ENCODE peak calls at places on chromosome 4, in ten cellular contexts. One of them, this sample, is unnamed.

GRCh38 chr4:101806914-101807313 is 16.4 kb downstream of the BANK1 start:
- DNase-seq in nephron progenitor cell: peak; percentile 9
- DNase-seq in HL-60: peak; percentile 5
- DNase-seq in PC-9: no peak
- DNase-seq in fibroblast of pulmonary artery: peak; percentile 56
- DNase-seq in cardiac fibroblast: peak; percentile 61
- DNase-seq in IMR-90: no peak
- DNase-seq in mucosa of descending colon: no peak
- DNase-seq in GM10248: peak; percentile 53
- DNase-seq in fibroblast of mammary gland: peak; percentile 25
- DNase-seq in this sample: peak; percentile 48

GRCh38 chr4:41178372-41179085 is 35.8 kb downstream of the APBB2 start:
- DNase-seq in GM10248: no peak
- DNase-seq in fibroblast of pulmonary artery: peak; percentile 94
- DNase-seq in PC-9: no peak
- DNase-seq in mucosa of descending colon: no peak
- DNase-seq in cardiac fibroblast: peak; percentile 97
- DNase-seq in fibroblast of mammary gland: peak; percentile 99
- DNase-seq in IMR-90: peak; percentile 93
- DNase-seq in HL-60: no peak
- DNase-seq in nephron progenitor cell: no peak
- DNase-seq in this sample: no peak

GRCh38 chr4:10180927-10181744 is 64.5 kb upstream of the WDR1 start:
- DNase-seq in HL-60: peak; percentile 80
- DNase-seq in IMR-90: peak; percentile 51
- DNase-seq in nephron progenitor cell: no peak
- DNase-seq in mucosa of descending colon: no peak
- DNase-seq in cardiac fibroblast: peak; percentile 91
- DNase-seq in PC-9: no peak
- DNase-seq in fibroblast of mammary gland: peak; percentile 44
- DNase-seq in GM10248: peak; percentile 37
- DNase-seq in fibroblast of pulmonary artery: peak; percentile 97
- DNase-seq in this sample: peak; percentile 61

GRCh38 chr4:55116450-55116849 is 8.9 kb downstream of the KDR start:
- DNase-seq in HL-60: no peak
- DNase-seq in IMR-90: no peak
- DNase-seq in fibroblast of mammary gland: peak; percentile 52
- DNase-seq in GM10248: no peak
- DNase-seq in cardiac fibroblast: peak; percentile 63
- DNase-seq in nephron progenitor cell: no peak
- DNase-seq in PC-9: no peak
- DNase-seq in mucosa of descending colon: no peak
- DNase-seq in fibroblast of pulmonary artery: peak; percentile 67
- DNase-seq in this sample: no peak

GRCh38 chr4:168734703-168735688 is 238.1 kb downstream of the PALLD start:
- DNase-seq in HL-60: no peak
- DNase-seq in GM10248: no peak
- DNase-seq in fibroblast of mammary gland: peak; percentile 49
- DNase-seq in IMR-90: peak; percentile 43
- DNase-seq in cardiac fibroblast: no peak
- DNase-seq in nephron progenitor cell: no peak
- DNase-seq in fibroblast of pulmonary artery: no peak
- DNase-seq in PC-9: no peak
- DNase-seq in mucosa of descending colon: no peak
- DNase-seq in this sample: no peak

GRCh38 chr4:107210450-107211239 is 174.5 kb upstream of the DKK2 start:
- DNase-seq in fibroblast of mammary gland: peak; percentile 12
- DNase-seq in GM10248: no peak
- DNase-seq in fibroblast of pulmonary artery: peak; percentile 41
- DNase-seq in IMR-90: peak; percentile 36
- DNase-seq in mucosa of descending colon: no peak
- DNase-seq in HL-60: no peak
- DNase-seq in PC-9: no peak
- DNase-seq in cardiac fibroblast: peak; percentile 52
- DNase-seq in nephron progenitor cell: no peak
- DNase-seq in this sample: no peak

GRCh38 chr4:140609548-140610425 is 41.0 kb upstream of the UCP1 start:
- DNase-seq in cardiac fibroblast: peak; percentile 70
- DNase-seq in nephron progenitor cell: peak; percentile 26
- DNase-seq in mucosa of descending colon: no peak
- DNase-seq in PC-9: no peak
- DNase-seq in GM10248: peak; percentile 66
- DNase-seq in fibroblast of pulmonary artery: peak; percentile 66
- DNase-seq in fibroblast of mammary gland: peak; percentile 55
- DNase-seq in HL-60: no peak
- DNase-seq in IMR-90: peak; percentile 55
- DNase-seq in this sample: peak; percentile 70

GRCh38 chr4:2259541-2260267 is 2.2 kb downstream of the MXD4 start:
- DNase-seq in HL-60: no peak
- DNase-seq in cardiac fibroblast: no peak
- DNase-seq in GM10248: no peak
- DNase-seq in IMR-90: no peak
- DNase-seq in nephron progenitor cell: no peak
- DNase-seq in fibroblast of pulmonary artery: no peak
- DNase-seq in PC-9: no peak
- DNase-seq in fibroblast of mammary gland: no peak
- DNase-seq in mucosa of descending colon: peak; percentile 30
- DNase-seq in this sample: no peak

GRCh38 chr4:105369988-105370387 is 103.9 kb downstream of the PPA2 start:
- DNase-seq in GM10248: no peak
- DNase-seq in HL-60: no peak
- DNase-seq in fibroblast of mammary gland: peak; percentile 14
- DNase-seq in IMR-90: peak; percentile 82
- DNase-seq in nephron progenitor cell: no peak
- DNase-seq in fibroblast of pulmonary artery: peak; percentile 23
- DNase-seq in PC-9: no peak
- DNase-seq in cardiac fibroblast: peak; percentile 61
- DNase-seq in mucosa of descending colon: no peak
- DNase-seq in this sample: no peak

GRCh38 chr4:20378181-20378580 is 126.5 kb downstream of the SLIT2 start:
- DNase-seq in IMR-90: peak; percentile 33
- DNase-seq in PC-9: no peak
- DNase-seq in cardiac fibroblast: peak; percentile 25
- DNase-seq in GM10248: no peak
- DNase-seq in mucosa of descending colon: no peak
- DNase-seq in fibroblast of mammary gland: no peak
- DNase-seq in nephron progenitor cell: no peak
- DNase-seq in HL-60: no peak
- DNase-seq in fibroblast of pulmonary artery: peak; percentile 18
- DNase-seq in this sample: no peak

GRCh38 chr4:149531861-149532260 is 283.8 kb downstream of the IQCM start:
- DNase-seq in mucosa of descending colon: no peak
- DNase-seq in GM10248: no peak
- DNase-seq in HL-60: no peak
- DNase-seq in fibroblast of mammary gland: peak; percentile 59
- DNase-seq in IMR-90: peak; percentile 26
- DNase-seq in nephron progenitor cell: no peak
- DNase-seq in cardiac fibroblast: peak; percentile 20
- DNase-seq in fibroblast of pulmonary artery: peak; percentile 15
- DNase-seq in PC-9: no peak
- DNase-seq in this sample: no peak

GRCh38 chr4:51885371-51885770 is 42.4 kb downstream of the DCUN1D4 start:
- DNase-seq in nephron progenitor cell: no peak
- DNase-seq in HL-60: no peak
- DNase-seq in fibroblast of pulmonary artery: peak; percentile 60
- DNase-seq in fibroblast of mammary gland: peak; percentile 28
- DNase-seq in GM10248: peak; percentile 26
- DNase-seq in IMR-90: peak; percentile 28
- DNase-seq in cardiac fibroblast: peak; percentile 59
- DNase-seq in PC-9: no peak
- DNase-seq in mucosa of descending colon: no peak
- DNase-seq in this sample: peak; percentile 22

GRCh38 chr4:37717575-37717974 is 31.4 kb upstream of the RELL1 start:
- DNase-seq in IMR-90: peak; percentile 92
- DNase-seq in mucosa of descending colon: no peak
- DNase-seq in HL-60: no peak
- DNase-seq in fibroblast of pulmonary artery: peak; percentile 73
- DNase-seq in PC-9: no peak
- DNase-seq in GM10248: no peak
- DNase-seq in fibroblast of mammary gland: peak; percentile 93
- DNase-seq in nephron progenitor cell: no peak
- DNase-seq in cardiac fibroblast: peak; percentile 76
- DNase-seq in this sample: no peak

GRCh38 chr4:147491076-147491475 is 10.2 kb downstream of the EDNRA start:
- DNase-seq in IMR-90: no peak
- DNase-seq in cardiac fibroblast: no peak
- DNase-seq in mucosa of descending colon: no peak
- DNase-seq in GM10248: no peak
- DNase-seq in fibroblast of pulmonary artery: peak; percentile 56
- DNase-seq in fibroblast of mammary gland: no peak
- DNase-seq in PC-9: no peak
- DNase-seq in HL-60: no peak
- DNase-seq in nephron progenitor cell: no peak
- DNase-seq in this sample: no peak

GRCh38 chr4:3875466-3875865 is 109.3 kb downstream of the ADRA2C start:
- DNase-seq in fibroblast of mammary gland: no peak
- DNase-seq in PC-9: no peak
- DNase-seq in nephron progenitor cell: no peak
- DNase-seq in fibroblast of pulmonary artery: no peak
- DNase-seq in cardiac fibroblast: no peak
- DNase-seq in HL-60: no peak
- DNase-seq in IMR-90: no peak
- DNase-seq in GM10248: no peak
- DNase-seq in mucosa of descending colon: no peak
- DNase-seq in this sample: peak; percentile 5

GRCh38 chr4:105666693-105667092 is 41.8 kb downstream of the INTS12 start:
- DNase-seq in cardiac fibroblast: peak; percentile 62
- DNase-seq in PC-9: peak; percentile 37
- DNase-seq in HL-60: no peak
- DNase-seq in IMR-90: peak; percentile 16
- DNase-seq in fibroblast of mammary gland: peak; percentile 21
- DNase-seq in mucosa of descending colon: no peak
- DNase-seq in fibroblast of pulmonary artery: peak; percentile 67
- DNase-seq in GM10248: peak; percentile 28
- DNase-seq in nephron progenitor cell: no peak
- DNase-seq in this sample: peak; percentile 29

GRCh38 chr4:72365981-72366380 is 203.0 kb downstream of the ADAMTS3 start:
- DNase-seq in mucosa of descending colon: no peak
- DNase-seq in IMR-90: no peak
- DNase-seq in fibroblast of pulmonary artery: no peak
- DNase-seq in fibroblast of mammary gland: no peak
- DNase-seq in PC-9: no peak
- DNase-seq in HL-60: no peak
- DNase-seq in nephron progenitor cell: no peak
- DNase-seq in GM10248: no peak
- DNase-seq in cardiac fibroblast: no peak
- DNase-seq in this sample: no peak

GRCh38 chr4:120395746-120396145 is 329.1 kb upstream of the MAD2L1 start:
- DNase-seq in HL-60: no peak
- DNase-seq in fibroblast of pulmonary artery: no peak
- DNase-seq in PC-9: no peak
- DNase-seq in fibroblast of mammary gland: no peak
- DNase-seq in cardiac fibroblast: no peak
- DNase-seq in nephron progenitor cell: no peak
- DNase-seq in GM10248: no peak
- DNase-seq in mucosa of descending colon: no peak
- DNase-seq in IMR-90: no peak
- DNase-seq in this sample: no peak
- TF ChIP-seq CTCF in HL-60: no peak
- TF ChIP-seq CTCF in fibroblast of pulmonary artery: no peak
- TF ChIP-seq CTCF in PC-9: no peak
- TF ChIP-seq CTCF in fibroblast of mammary gland: no peak
- TF ChIP-seq CTCF in cardiac fibroblast: no peak
- TF ChIP-seq CTCF in nephron progenitor cell: no peak
- TF ChIP-seq CTCF in GM10248: no peak
- TF ChIP-seq CTCF in mucosa of descending colon: no peak
- TF ChIP-seq CTCF in IMR-90: no peak
- TF ChIP-seq CTCF in this sample: no peak

DNA sequence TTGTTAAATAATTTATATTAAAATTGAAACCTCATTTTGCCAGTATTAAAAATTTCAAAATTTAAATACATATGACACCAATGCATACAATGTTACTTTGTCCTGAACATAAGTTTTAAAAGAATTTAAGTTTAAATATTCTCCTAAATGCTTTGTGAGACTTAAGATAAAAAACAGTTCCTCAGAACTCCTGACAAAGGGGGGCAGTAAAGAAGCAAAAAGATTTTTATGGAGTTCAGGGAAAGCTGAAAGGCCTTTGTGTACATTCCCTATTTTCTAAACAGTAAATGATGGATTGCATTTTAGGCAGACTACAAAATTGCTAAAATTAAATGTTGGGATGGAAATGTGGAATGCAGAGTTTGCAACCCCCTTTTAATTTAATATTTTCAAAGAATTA is 81.8 kb downstream of the SNCA start:
- DNase-seq in fibroblast of mammary gland: peak; percentile 15
- DNase-seq in nephron progenitor cell: no peak
- DNase-seq in GM10248: no peak
- DNase-seq in IMR-90: no peak
- DNase-seq in fibroblast of pulmonary artery: peak; percentile 46
- DNase-seq in cardiac fibroblast: no peak
- DNase-seq in PC-9: no peak
- DNase-seq in HL-60: no peak
- DNase-seq in mucosa of descending colon: no peak
- DNase-seq in this sample: no peak
- TF ChIP-seq CTCF in fibroblast of mammary gland: peak; percentile 4
- TF ChIP-seq CTCF in nephron progenitor cell: no peak
- TF ChIP-seq CTCF in GM10248: no peak
- TF ChIP-seq CTCF in IMR-90: peak; percentile 4
- TF ChIP-seq CTCF in fibroblast of pulmonary artery: peak; percentile 33
- TF ChIP-seq CTCF in cardiac fibroblast: no peak
- TF ChIP-seq CTCF in PC-9: no peak
- TF ChIP-seq CTCF in HL-60: no peak
- TF ChIP-seq CTCF in mucosa of descending colon: no peak
- TF ChIP-seq CTCF in this sample: no peak

GRCh38 chr4:973431-974397 is at the start of gene DGKQ:
- DNase-seq in IMR-90: peak; percentile 75
- DNase-seq in GM10248: peak; percentile 99
- DNase-seq in cardiac fibroblast: peak; percentile 82
- DNase-seq in nephron progenitor cell: peak; percentile 90
- DNase-seq in HL-60: peak; percentile 68
- DNase-seq in fibroblast of mammary gland: peak; percentile 67
- DNase-seq in mucosa of descending colon: peak; percentile 93
- DNase-seq in PC-9: peak; percentile 42
- DNase-seq in fibroblast of pulmonary artery: peak; percentile 84
- DNase-seq in this sample: peak; percentile 100
- TF ChIP-seq CTCF in IMR-90: no peak
- TF ChIP-seq CTCF in GM10248: no peak
- TF ChIP-seq CTCF in cardiac fibroblast: no peak
- TF ChIP-seq CTCF in nephron progenitor cell: no peak
- TF ChIP-seq CTCF in HL-60: no peak
- TF ChIP-seq CTCF in fibroblast of mammary gland: no peak
- TF ChIP-seq CTCF in mucosa of descending colon: no peak
- TF ChIP-seq CTCF in PC-9: no peak
- TF ChIP-seq CTCF in fibroblast of pulmonary artery: no peak
- TF ChIP-seq CTCF in this sample: no peak

GRCh38 chr4:81913427-81913878 is 441.7 kb upstream of the RASGEF1B start:
- DNase-seq in fibroblast of pulmonary artery: peak; percentile 49
- DNase-seq in cardiac fibroblast: peak; percentile 16
- DNase-seq in PC-9: no peak
- DNase-seq in fibroblast of mammary gland: peak; percentile 41
- DNase-seq in GM10248: peak; percentile 53
- DNase-seq in HL-60: peak; percentile 56
- DNase-seq in nephron progenitor cell: peak; percentile 68
- DNase-seq in IMR-90: peak; percentile 31
- DNase-seq in mucosa of descending colon: peak; percentile 32
- DNase-seq in this sample: peak; percentile 54
- TF ChIP-seq CTCF in fibroblast of pulmonary artery: peak; percentile 69
- TF ChIP-seq CTCF in cardiac fibroblast: peak; percentile 46
- TF ChIP-seq CTCF in PC-9: peak; percentile 66
- TF ChIP-seq CTCF in fibroblast of mammary gland: peak; percentile 65
- TF ChIP-seq CTCF in GM10248: peak; percentile 57
- TF ChIP-seq CTCF in HL-60: peak; percentile 45
- TF ChIP-seq CTCF in nephron progenitor cell: peak; percentile 68
- TF ChIP-seq CTCF in IMR-90: peak; percentile 52
- TF ChIP-seq CTCF in mucosa of descending colon: peak; percentile 43
- TF ChIP-seq CTCF in this sample: peak; percentile 87

This sample was measured in GM20000.